ENCODE peak calls at places on chromosome 15, in six cellular contexts. Y, Z, W, E, X and G are unnamed samples.

GRCh38 chr15:57427367-57427821 is 51.1 kb downstream of the CGNL1 start:
- DNase-seq in Y (peak; percentile 77), Z (peak; percentile 17), W (no peak), E (peak; percentile 48), X (peak; percentile 23), G (peak; percentile 97)

GRCh38 chr15:29596266-29596665 is 226.0 kb downstream of the TJP1 start:
- DNase-seq in Y (peak; percentile 13), Z (no peak), W (peak; percentile 45), E (peak; percentile 17), X (no peak), G (no peak)

GRCh38 chr15:78880242-78880533 is 7.5 kb downstream of the MORF4L1 start:
- DNase-seq in Y (no peak), Z (no peak), W (peak; percentile 76), E (peak; percentile 74), X (no peak), G (no peak)

GRCh38 chr15:66865622-66866611 is 163.9 kb downstream of the SMAD6 start:
- DNase-seq in Y (peak; percentile 92), Z (no peak), W (no peak), E (no peak), X (no peak), G (peak; percentile 86)

GRCh38 chr15:77709135-77709886 is 76.6 kb upstream of the LINGO1 start:
- DNase-seq in Y (no peak), Z (no peak), W (no peak), E (no peak), X (no peak), G (no peak)

GRCh38 chr15:51837784-51838183 is 8.3 kb downstream of the TMOD3 start:
- DNase-seq in Y (no peak), Z (no peak), W (peak; percentile 55), E (no peak), X (no peak), G (no peak)

GRCh38 chr15:100873029-100873677 is 6.5 kb upstream of the ALDH1A3 start:
- DNase-seq in Y (peak; percentile 73), Z (peak; percentile 76), W (peak; percentile 87), E (peak; percentile 86), X (no peak), G (peak; percentile 82)

GRCh38 chr15:48544816-48545215 is 100.7 kb downstream of the FBN1 start:
- DNase-seq in Y (no peak), Z (no peak), W (peak; percentile 62), E (peak; percentile 46), X (no peak), G (no peak)

GRCh38 chr15:98777426-98777825 is 129.1 kb downstream of the IGF1R start:
- DNase-seq in Y (no peak), Z (no peak), W (no peak), E (no peak), X (no peak), G (no peak)

GRCh38 chr15:79442911-79443310 is 10.8 kb downstream of the MINAR1 start:
- DNase-seq in Y (no peak), Z (no peak), W (no peak), E (no peak), X (no peak), G (no peak)

GRCh38 chr15:77547801-77548607 is 84.7 kb downstream of the LINGO1 start:
- DNase-seq in Y (no peak), Z (no peak), W (no peak), E (no peak), X (no peak), G (peak; percentile 48)

GRCh38 chr15:78129098-78130011 is 1.9 kb downstream of the CIB2 start:
- DNase-seq in Y (no peak), Z (no peak), W (no peak), E (no peak), X (no peak), G (no peak)

GRCh38 chr15:67072442-67072841 is 7.0 kb downstream of the SMAD3 start:
- DNase-seq in Y (no peak), Z (no peak), W (peak; percentile 33), E (no peak), X (no peak), G (no peak)

GRCh38 chr15:36961956-36962355 is 138.4 kb downstream of the MEIS2 start:
- DNase-seq in Y (peak; percentile 4), Z (no peak), W (no peak), E (no peak), X (no peak), G (no peak)

GRCh38 chr15:85504739-85505676 is 124.6 kb downstream of the AKAP13 start:
- DNase-seq in Y (peak; percentile 47), Z (peak; percentile 32), W (peak; percentile 74), E (peak; percentile 78), X (no peak), G (peak; percentile 59)

GRCh38 chr15:73796266-73796939 is 43.3 kb upstream of the INSYN1 start:
- DNase-seq in Y (no peak), Z (no peak), W (no peak), E (no peak), X (no peak), G (no peak)

GRCh38 chr15:76006136-76006778 is 6.0 kb downstream of the NRG4 start:
- DNase-seq in Y (no peak), Z (no peak), W (no peak), E (no peak), X (no peak), G (peak; percentile 55)

GRCh38 chr15:88623061-88623460 is 1.9 kb downstream of the AEN start:
- DNase-seq in Y (peak; percentile 42), Z (no peak), W (peak; percentile 93), E (peak; percentile 85), X (no peak), G (peak; percentile 70)

GRCh38 chr15:88622605-88622975 is 1.4 kb downstream of the AEN start:
- DNase-seq in Y (no peak), Z (no peak), W (no peak), E (no peak), X (no peak), G (no peak)

GRCh38 chr15:88623632-88624031 is 2.5 kb downstream of the AEN start:
- DNase-seq in Y (no peak), Z (no peak), W (no peak), E (no peak), X (no peak), G (no peak)

GRCh38 chr15:88620995-88621772 is at the start of gene AEN:
- DNase-seq in Y (peak; percentile 96), Z (peak; percentile 90), W (peak; percentile 95), E (peak; percentile 96), X (peak; percentile 95), G (peak; percentile 98)

DNA sequence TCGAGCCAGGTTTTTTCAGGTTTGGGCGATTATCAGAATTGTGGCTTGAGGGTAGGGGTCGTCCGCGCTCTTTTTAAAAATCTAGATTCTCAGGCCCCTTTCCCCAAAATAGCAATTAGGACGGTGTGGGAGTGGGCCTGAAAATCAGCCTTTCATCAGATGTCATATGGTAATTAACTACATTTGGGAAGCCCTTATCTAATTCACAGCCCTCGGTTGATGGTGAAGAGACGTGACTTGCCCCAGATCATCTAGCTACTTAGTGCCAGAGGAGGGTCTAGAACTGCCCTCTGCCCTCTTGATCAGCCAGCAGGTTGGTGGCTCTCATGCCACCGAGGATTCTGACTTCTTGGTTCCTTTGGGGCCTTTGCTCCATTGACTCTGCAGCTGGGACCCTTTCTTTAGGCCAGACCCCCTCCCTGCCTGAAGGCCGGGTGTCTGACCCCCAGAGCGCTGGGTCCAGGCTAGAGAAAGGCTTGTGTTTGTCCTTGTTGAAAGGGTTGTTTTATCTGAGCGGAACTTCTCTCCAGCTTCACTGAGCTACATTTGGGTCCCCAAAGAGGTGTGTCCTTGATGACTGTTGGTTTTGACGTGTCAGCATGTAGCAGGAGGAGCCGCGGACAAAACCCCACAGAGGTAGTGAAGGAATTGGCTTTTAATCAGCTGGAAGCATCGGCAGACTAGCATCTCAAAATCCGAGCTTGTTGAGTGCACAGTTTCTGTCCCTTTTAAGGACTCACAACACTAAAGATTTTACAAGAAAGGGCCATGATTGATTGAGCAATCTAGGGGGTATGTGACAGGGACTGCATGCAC is 857 bp downstream of the AEN start:
- DNase-seq in Y (no peak), Z (no peak), W (peak; percentile 67), E (peak; percentile 61), X (no peak), G (no peak)
- H3K4ac ChIP-seq in Y (peak overlapping the region; percentile 83), Z (no peak overlapping the region), W (peak overlapping the region; percentile 94), E (peak overlapping the region; percentile 97), X (peak overlapping the region; percentile 99), G (peak overlapping the region; percentile 97)

GRCh38 chr15:41661078-41661528 is 898 bp downstream of the MGA start:
- DNase-seq in Y (no peak), Z (no peak), W (no peak), E (no peak), X (no peak), G (no peak)

GRCh38 chr15:41660235-41661077 is at the start of gene MGA:
- DNase-seq in Y (peak; percentile 96), Z (peak; percentile 93), W (peak; percentile 92), E (peak; percentile 94), X (peak; percentile 89), G (peak; percentile 97)

GRCh38 chr15:41658689-41659088 is 1.5 kb upstream of the MGA start:
- DNase-seq in Y (no peak), Z (no peak), W (no peak), E (no peak), X (no peak), G (no peak)

GRCh38 chr15:41659855-41660234 is 360 bp upstream of the MGA start:
- DNase-seq in Y (peak; percentile 44), Z (no peak), W (no peak), E (no peak), X (peak; percentile 50), G (no peak)

GRCh38 chr15:41659190-41659589 is 1.0 kb upstream of the MGA start:
- DNase-seq in Y (no peak), Z (no peak), W (no peak), E (no peak), X (no peak), G (no peak)
- H3K4me3 ChIP-seq in Y (no peak overlapping the region), Z (no peak overlapping the region), W (no peak overlapping the region), E (no peak overlapping the region), X (no peak overlapping the region), G (no peak overlapping the region)

DNA sequence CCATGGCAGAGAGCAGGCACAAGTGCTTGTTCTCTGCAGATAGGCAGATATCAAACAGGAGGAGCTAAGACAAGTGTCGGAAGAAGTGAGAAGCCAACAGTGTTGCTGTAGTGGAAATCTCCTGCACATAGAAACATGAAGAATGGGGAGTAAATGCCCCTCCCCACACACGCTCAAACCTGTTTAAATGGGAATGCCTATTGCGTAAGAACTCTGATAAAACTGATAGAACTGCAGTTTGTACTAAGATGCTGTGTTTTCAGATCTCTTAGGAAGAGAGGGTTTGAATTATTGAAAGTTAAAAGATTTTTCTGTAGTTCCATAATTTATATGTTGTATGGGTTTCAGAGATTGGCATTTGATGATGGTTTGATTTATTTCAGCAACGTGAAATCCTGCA is 19.6 kb downstream of the EIF2AK4 start:
- DNase-seq in Y (no peak), Z (no peak), W (no peak), E (no peak), X (no peak), G (no peak)
- H3K4ac ChIP-seq in Y (no peak overlapping the region), Z (no peak overlapping the region), W (no peak overlapping the region), E (no peak overlapping the region), X (no peak overlapping the region), G (no peak overlapping the region)

GRCh38 chr15:60390231-60390630 is 7.6 kb downstream of the ANXA2 start:
- DNase-seq in Y (no peak), Z (no peak), W (no peak), E (no peak), X (no peak), G (no peak)

GRCh38 chr15:60391722-60392340 is 6.0 kb downstream of the ANXA2 start:
- DNase-seq in Y (no peak), Z (no peak), W (no peak), E (no peak), X (no peak), G (no peak)

GRCh38 chr15:60387321-60387720 is 10.5 kb downstream of the ANXA2 start:
- DNase-seq in Y (no peak), Z (no peak), W (no peak), E (no peak), X (no peak), G (no peak)

GRCh38 chr15:60390931-60391501 is 6.8 kb downstream of the ANXA2 start:
- DNase-seq in Y (no peak), Z (peak; percentile 75), W (peak; percentile 83), E (peak; percentile 92), X (no peak), G (peak; percentile 90)

GRCh38 chr15:60389261-60390077 is 8.3 kb downstream of the ANXA2 start:
- DNase-seq in Y (no peak), Z (no peak), W (no peak), E (peak; percentile 46), X (no peak), G (no peak)
- H3K4me3 ChIP-seq in Y (no peak overlapping the region), Z (no peak overlapping the region), W (no peak overlapping the region), E (peak overlapping the region; percentile 72), X (no peak overlapping the region), G (no peak overlapping the region)